ENCODE peak calls at places on chromosome 6, in eight cellular contexts. L is uterus, V is cardiac fibroblast, G is tibial nerve, B is skeletal muscle cell, Y is breast epithelium, W is aorta, H is astrocyte of the spinal cord. R is an unnamed sample.

GRCh38 chr6:104887350-104887749 is 27.6 kb upstream of the HACE1 start:
- DNase-seq in L (no peak), V (peak; percentile 22), G (no peak), B (peak; percentile 7), Y (no peak), W (no peak), H (peak; percentile 41), R (peak; percentile 5)

GRCh38 chr6:109024784-109025183 is 69.9 kb downstream of the SESN1 start:
- DNase-seq in L (no peak), V (peak; percentile 26), G (no peak), B (no peak), Y (no peak), W (no peak), H (no peak), R (no peak)

GRCh38 chr6:141587482-141588266 is 545.1 kb upstream of the GJE1 start:
- DNase-seq in L (no peak), V (peak; percentile 67), G (no peak), B (no peak), Y (no peak), W (no peak), H (peak; percentile 35), R (no peak)

GRCh38 chr6:17709476-17709875 is 2.8 kb upstream of the NUP153 start:
- DNase-seq in L (no peak), V (no peak), G (no peak), B (no peak), Y (no peak), W (no peak), H (no peak), R (no peak)

GRCh38 chr6:71351190-71351589 is 62.6 kb downstream of the OGFRL1 start:
- DNase-seq in L (no peak), V (no peak), G (no peak), B (no peak), Y (no peak), W (no peak), H (no peak), R (no peak)

GRCh38 chr6:48979085-48979484 is 484.0 kb downstream of the MMUT start:
- DNase-seq in L (no peak), V (no peak), G (no peak), B (no peak), Y (no peak), W (no peak), H (no peak), R (no peak)

GRCh38 chr6:165497472-165497871 is 165.6 kb downstream of the PDE10A start:
- DNase-seq in L (no peak), V (no peak), G (no peak), B (no peak), Y (no peak), W (no peak), H (no peak), R (no peak)

GRCh38 chr6:78605909-78606446 is 261.4 kb upstream of the IRAK1BP1 start:
- DNase-seq in L (no peak), V (peak; percentile 76), G (no peak), B (peak; percentile 56), Y (no peak), W (no peak), H (peak; percentile 89), R (peak; percentile 22)

GRCh38 chr6:163415620-163416379 is 1.3 kb downstream of the QKI start:
- DNase-seq in L (peak; percentile 41), V (peak; percentile 66), G (no peak), B (no peak), Y (no peak), W (peak; percentile 84), H (peak; percentile 73), R (no peak)

GRCh38 chr6:132304891-132305305 is 96.4 kb downstream of the MOXD1 start:
- DNase-seq in L (no peak), V (peak; percentile 6), G (no peak), B (no peak), Y (no peak), W (no peak), H (no peak), R (no peak)

GRCh38 chr6:16332175-16332542 is 93.8 kb downstream of the GMPR start:
- DNase-seq in L (peak; percentile 86), V (peak; percentile 82), G (peak; percentile 67), B (no peak), Y (peak; percentile 77), W (peak; percentile 85), H (peak; percentile 74), R (peak; percentile 76)

GRCh38 chr6:125346926-125347563 is 45.3 kb upstream of the HDDC2 start:
- DNase-seq in L (no peak), V (no peak), G (no peak), B (no peak), Y (no peak), W (no peak), H (no peak), R (no peak)

GRCh38 chr6:160051390-160051789 is 70.2 kb upstream of the SLC22A1 start:
- DNase-seq in L (no peak), V (no peak), G (no peak), B (no peak), Y (no peak), W (no peak), H (peak; percentile 29), R (no peak)

GRCh38 chr6:53201270-53201669 is 52.6 kb upstream of the GCM1 start:
- DNase-seq in L (no peak), V (no peak), G (no peak), B (no peak), Y (no peak), W (no peak), H (no peak), R (no peak)

DNA sequence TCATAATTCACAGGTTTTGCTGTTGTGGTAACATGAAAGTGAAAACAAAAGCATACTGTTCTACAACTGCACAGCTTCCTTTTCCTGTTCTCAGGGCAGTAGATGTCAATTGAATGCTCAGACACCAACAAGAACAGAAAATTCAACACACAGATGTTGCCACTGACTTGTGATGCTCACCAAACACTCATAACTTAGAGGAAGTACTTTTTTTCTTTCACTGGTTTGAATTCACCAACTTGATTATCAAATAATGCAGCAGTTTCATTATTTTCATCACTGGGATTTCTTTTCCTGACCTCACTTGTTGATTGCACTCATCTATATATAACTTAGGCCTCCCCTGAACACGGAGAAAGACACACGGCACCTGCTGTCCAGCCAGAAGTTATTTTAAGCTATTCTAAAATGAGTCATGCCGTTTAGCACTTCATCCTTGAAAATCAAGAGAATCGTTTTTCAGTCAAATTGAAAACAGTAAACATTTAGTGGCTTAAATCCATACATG is 957 bp downstream of the TXLNB start:
- DNase-seq in L (peak; percentile 44), V (peak; percentile 77), G (no peak), B (peak; percentile 31), Y (no peak), W (no peak), H (peak; percentile 79), R (peak; percentile 21)
- H3K4me3 ChIP-seq in L (peak overlapping the region; percentile 30), V (no peak overlapping the region), G (peak overlapping the region; percentile 2), B (no peak overlapping the region), Y (no peak overlapping the region), W (peak overlapping the region; percentile 26), H (no peak overlapping the region), R (no peak overlapping the region)

GRCh38 chr6:122752990-122753687 is 26.4 kb upstream of the FABP7 start:
- DNase-seq in L (no peak), V (no peak), G (no peak), B (no peak), Y (no peak), W (no peak), H (no peak), R (peak; percentile 21)
- H3K4me3 ChIP-seq in L (peak overlapping the region; percentile 13), V (no peak overlapping the region), G (no peak overlapping the region), B (no peak overlapping the region), Y (peak overlapping the region; percentile 33), W (no peak overlapping the region), H (no peak overlapping the region), R (no peak overlapping the region)

GRCh38 chr6:113120577-113121285 is 736.4 kb upstream of the MARCKS start:
- DNase-seq in L (no peak), V (peak; percentile 94), G (no peak), B (peak; percentile 89), Y (no peak), W (no peak), H (peak; percentile 99), R (peak; percentile 100)
- H3K4me3 ChIP-seq in L (no peak overlapping the region), V (no peak overlapping the region), G (no peak overlapping the region), B (no peak overlapping the region), Y (no peak overlapping the region), W (no peak overlapping the region), H (no peak overlapping the region), R (peak overlapping the region; percentile 35)

GRCh38 chr6:46014511-46015118 is 1.0 kb downstream of the CLIC5 start:
- DNase-seq in L (no peak), V (no peak), G (no peak), B (no peak), Y (no peak), W (no peak), H (peak; percentile 5), R (no peak)

GRCh38 chr6:46014054-46014453 is 1.6 kb downstream of the CLIC5 start:
- DNase-seq in L (no peak), V (no peak), G (no peak), B (no peak), Y (no peak), W (no peak), H (no peak), R (no peak)

GRCh38 chr6:46013639-46014038 is 2.0 kb downstream of the CLIC5 start:
- DNase-seq in L (no peak), V (no peak), G (no peak), B (no peak), Y (no peak), W (no peak), H (no peak), R (no peak)

GRCh38 chr6:46016063-46016608 is 476 bp upstream of the CLIC5 start:
- DNase-seq in L (no peak), V (no peak), G (no peak), B (no peak), Y (no peak), W (no peak), H (no peak), R (peak; percentile 8)

DNA sequence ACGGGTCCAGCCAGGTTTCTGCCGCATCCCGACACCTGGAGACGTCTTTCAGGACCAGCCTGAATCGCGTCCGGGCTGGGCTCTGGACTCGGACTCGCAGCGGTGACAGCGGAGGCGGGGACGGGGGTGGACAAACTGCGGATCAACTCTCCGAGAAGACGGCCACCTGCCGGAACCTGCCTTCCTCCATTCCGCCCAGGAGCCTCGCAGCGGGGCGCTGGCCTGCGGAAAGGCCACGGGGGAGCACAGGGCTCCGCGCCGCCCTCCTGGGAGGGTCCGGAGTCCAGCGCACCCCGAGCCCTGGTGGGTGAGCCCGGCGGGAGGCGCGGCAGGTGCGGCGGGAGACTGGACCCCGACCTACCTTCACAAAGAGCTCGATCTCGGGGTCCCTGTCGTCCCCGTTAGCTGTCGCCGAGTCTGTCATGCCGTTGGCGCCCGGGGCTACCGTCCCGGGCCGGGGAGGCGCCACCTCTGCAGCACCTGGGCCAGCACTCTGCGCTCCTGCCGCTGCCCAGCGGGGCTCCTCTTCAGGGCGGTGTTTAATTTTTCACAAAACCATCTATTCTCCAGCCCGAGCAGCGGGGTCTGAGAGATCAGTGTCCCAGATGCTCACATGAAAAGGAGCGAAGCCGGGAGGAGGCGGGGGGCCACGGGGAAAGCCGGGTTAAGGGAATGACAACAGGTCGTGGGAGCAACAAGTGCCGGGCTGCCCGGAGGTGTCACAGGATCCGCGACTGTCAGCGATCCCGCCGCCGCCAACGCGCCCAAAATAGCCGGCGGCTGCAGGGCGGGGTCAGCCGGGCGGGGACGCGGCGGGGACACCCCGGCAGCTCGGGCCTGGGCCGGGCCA is at the start of gene CLIC5:
- DNase-seq in L (no peak), V (no peak), G (no peak), B (no peak), Y (no peak), W (peak; percentile 79), H (no peak), R (no peak)
- H3K4me3 ChIP-seq in L (peak within 1 kb of the TSS; percentile 31), V (no peak within 1 kb of the TSS), G (peak within 1 kb of the TSS; percentile 60), B (peak within 1 kb of the TSS; percentile 24), Y (peak within 1 kb of the TSS; percentile 61), W (no peak within 1 kb of the TSS), H (peak within 1 kb of the TSS; percentile 12), R (peak within 1 kb of the TSS; percentile 54)

R was measured in PC-9.